ENCODE peak calls at places on chromosomes 4 and X, in five cellular contexts. Z is SK-N-SH; S is stimulated activated naive CD4-positive, alpha-beta T cell; K is SW480; J is H9. O is an unnamed sample.

GRCh38 chr4:127997534-127998388 is 32.6 kb downstream of the ABHD18 start:
- DNase-seq in Z (no peak), S (no peak), K (no peak), J (no peak), O (no peak)

GRCh38 chr4:79163981-79164490 is 161.8 kb downstream of the NAA11 start:
- DNase-seq in K (no peak), J (no peak), Z (no peak), S (no peak), O (no peak)

GRCh38 chrX:46295963-46296362 is 249.3 kb downstream of the ZNF674 start:
- DNase-seq in J (no peak), S (no peak), Z (no peak), K (no peak), O (no peak)

GRCh38 chr4:103996059-103996458 is 276.3 kb upstream of the TACR3 start:
- DNase-seq in K (peak), S (no peak), J (no peak), Z (no peak), O (no peak)

GRCh38 chr4:185396724-185397402 is at the start of gene ANKRD37:
- DNase-seq in Z (peak), K (peak), S (no peak), J (peak), O (no peak)

GRCh38 chrX:12581546-12581945 is 209.7 kb upstream of the PRPS2 start:
- DNase-seq in S (no peak), Z (no peak), J (no peak), K (no peak), O (no peak)

GRCh38 chrX:119647552-119648420 is 41.6 kb upstream of the NKRF start:
- DNase-seq in Z (no peak), S (no peak), K (no peak), J (no peak), O (no peak)

GRCh38 chrX:154382483-154383069 is 3.5 kb downstream of the EMD start:
- DNase-seq in S (no peak), Z (no peak), K (no peak), J (no peak), O (no peak)

GRCh38 chr4:169210516-169211108 is 60.1 kb downstream of the SH3RF1 start:
- DNase-seq in S (no peak), Z (no peak), J (no peak), K (no peak), O (no peak)

GRCh38 chr4:25867781-25868180 is 5.0 kb upstream of the SEL1L3 start:
- DNase-seq in K (no peak), J (no peak), S (no peak), Z (no peak), O (no peak)

GRCh38 chr4:1047976-1048780 is 36.8 kb downstream of the FGFRL1 start:
- DNase-seq in K (no peak), Z (peak), S (no peak), J (peak), O (no peak)

GRCh38 chr4:140756292-140757219 is at the start of gene TBC1D9:
- DNase-seq in K (peak), Z (peak), J (peak), S (no peak), O (peak)

GRCh38 chr4:11497972-11498371 is 69.3 kb upstream of the HS3ST1 start:
- DNase-seq in K (peak), J (no peak), Z (no peak), S (no peak), O (no peak)

GRCh38 chrX:1784773-1785172 is 169.9 kb downstream of the ASMT start:
- DNase-seq in S (no peak), K (no peak), J (no peak), Z (no peak), O (no peak)

GRCh38 chr4:86482851-86483490 is 111.1 kb upstream of the PTPN13 start:
- DNase-seq in J (peak), K (no peak), S (no peak), Z (peak), O (no peak)

GRCh38 chr4:96099031-96099430 is 259.1 kb downstream of the PDHA2 start:
- DNase-seq in Z (no peak), K (no peak), J (no peak), S (no peak), O (no peak)

GRCh38 chr4:37767546-37767945 is 58.9 kb upstream of the PGM2 start:
- DNase-seq in S (no peak), K (peak), Z (no peak), J (no peak), O (no peak)

GRCh38 chr4:95547708-95548471 is 883 bp downstream of the UNC5C start:
- DNase-seq in J (peak), Z (no peak), K (no peak), S (no peak), O (no peak)

GRCh38 chr4:6259886-6260285 is 9.8 kb upstream of the WFS1 start:
- DNase-seq in J (no peak), S (no peak), Z (no peak), K (no peak), O (no peak)